ENCODE peak calls at places on chromosomes 2 and 18, in seven cellular contexts. Q, K, R, E, V, D and T are unnamed samples.

GRCh38 chr2:190840572-190841172 is 39.9 kb upstream of the GLS start:
- DNase-seq in Q (no peak), K (no peak), R (no peak), E (no peak), V (no peak), D (no peak), T (no peak)

GRCh38 chr18:63758616-63759015 is 16.6 kb upstream of the SERPINB7 start:
- DNase-seq in Q (no peak), K (no peak), R (no peak), E (no peak), V (no peak), D (no peak), T (no peak)

GRCh38 chr2:42876280-42876840 is 84.0 kb upstream of the HAAO start:
- DNase-seq in Q (no peak), K (no peak), R (no peak), E (peak), V (no peak), D (no peak), T (no peak)

GRCh38 chr2:191677646-191678436 is at the start of gene NABP1:
- DNase-seq in Q (peak), K (peak), R (peak), E (peak), V (peak), D (peak), T (peak)

GRCh38 chr2:169365093-169365483 is 2.8 kb upstream of the LRP2 start:
- DNase-seq in Q (no peak), K (no peak), R (no peak), E (no peak), V (no peak), D (no peak), T (no peak)

GRCh38 chr2:239168575-239168974 is 232.2 kb downstream of the HDAC4 start:
- DNase-seq in Q (no peak), K (no peak), R (peak), E (no peak), V (no peak), D (no peak), T (no peak)

GRCh38 chr2:44674473-44675299 is 266.8 kb upstream of the SIX3 start:
- DNase-seq in Q (no peak), K (no peak), R (no peak), E (no peak), V (no peak), D (peak), T (no peak)

GRCh38 chr2:202632682-202633081 is 2.1 kb upstream of the FAM117B start:
- DNase-seq in Q (no peak), K (no peak), R (no peak), E (no peak), V (no peak), D (no peak), T (peak)

GRCh38 chr2:200810252-200810650 is 1.5 kb upstream of the BZW1 start:
- DNase-seq in Q (no peak), K (no peak), R (no peak), E (peak), V (no peak), D (no peak), T (no peak)

GRCh38 chr2:67612576-67612981 is 215.4 kb downstream of the ETAA1 start:
- DNase-seq in Q (no peak), K (no peak), R (no peak), E (peak), V (no peak), D (no peak), T (no peak)

GRCh38 chr18:77571743-77572142 is 322.1 kb downstream of the GALR1 start:
- DNase-seq in Q (no peak), K (no peak), R (no peak), E (no peak), V (no peak), D (no peak), T (no peak)

GRCh38 chr2:27356056-27356381 is 545 bp downstream of the GTF3C2 start:
- DNase-seq in Q (peak), K (no peak), R (no peak), E (no peak), V (no peak), D (peak), T (no peak)